ENCODE peak calls at places on chromosomes 7 and 10, in nine cellular contexts. One of them, this sample, is unnamed.

GRCh38 chr10:86182150-86182549 is 184.4 kb downstream of the GRID1 start:
- DNase-seq in NCI-H187 treated with DMSO at 0.1 percent for 48 hours: no peak
- DNase-seq in brain microvascular endothelial cell: no peak
- DNase-seq in KBM-7: no peak
- DNase-seq in endothelial cell: no peak
- DNase-seq in cardiac septum: peak
- DNase-seq in DMS153: no peak
- DNase-seq in mesenteric fat pad: peak
- DNase-seq in HT1080: no peak
- DNase-seq in this sample: no peak

GRCh38 chr7:93117327-93117726 is 452 bp downstream of the SAMD9 start:
- DNase-seq in NCI-H187 treated with DMSO at 0.1 percent for 48 hours: no peak
- DNase-seq in brain microvascular endothelial cell: no peak
- DNase-seq in KBM-7: peak
- DNase-seq in endothelial cell: no peak
- DNase-seq in cardiac septum: no peak
- DNase-seq in DMS153: no peak
- DNase-seq in mesenteric fat pad: no peak
- DNase-seq in HT1080: no peak
- DNase-seq in this sample: no peak

GRCh38 chr10:129136866-129137415 is 330.1 kb upstream of the MGMT start:
- DNase-seq in NCI-H187 treated with DMSO at 0.1 percent for 48 hours: no peak
- DNase-seq in brain microvascular endothelial cell: no peak
- DNase-seq in KBM-7: no peak
- DNase-seq in endothelial cell: no peak
- DNase-seq in cardiac septum: no peak
- DNase-seq in DMS153: no peak
- DNase-seq in mesenteric fat pad: no peak
- DNase-seq in HT1080: no peak
- DNase-seq in this sample: no peak

GRCh38 chr10:1015688-1016087 is 10.0 kb downstream of the IDI2 start:
- DNase-seq in NCI-H187 treated with DMSO at 0.1 percent for 48 hours: no peak
- DNase-seq in brain microvascular endothelial cell: no peak
- DNase-seq in KBM-7: no peak
- DNase-seq in endothelial cell: no peak
- DNase-seq in cardiac septum: peak
- DNase-seq in DMS153: no peak
- DNase-seq in mesenteric fat pad: no peak
- DNase-seq in HT1080: no peak
- DNase-seq in this sample: no peak

GRCh38 chr7:20798694-20799121 is 12.0 kb upstream of the SP8 start:
- DNase-seq in NCI-H187 treated with DMSO at 0.1 percent for 48 hours: no peak
- DNase-seq in brain microvascular endothelial cell: no peak
- DNase-seq in KBM-7: no peak
- DNase-seq in endothelial cell: no peak
- DNase-seq in cardiac septum: no peak
- DNase-seq in DMS153: no peak
- DNase-seq in mesenteric fat pad: no peak
- DNase-seq in HT1080: no peak
- DNase-seq in this sample: no peak

GRCh38 chr10:34758447-34758996 is 56.6 kb downstream of the PARD3 start:
- DNase-seq in NCI-H187 treated with DMSO at 0.1 percent for 48 hours: no peak
- DNase-seq in brain microvascular endothelial cell: peak
- DNase-seq in KBM-7: peak
- DNase-seq in endothelial cell: no peak
- DNase-seq in cardiac septum: no peak
- DNase-seq in DMS153: no peak
- DNase-seq in mesenteric fat pad: no peak
- DNase-seq in HT1080: peak
- DNase-seq in this sample: peak

GRCh38 chr7:76142861-76143260 is 58.8 kb upstream of the SRRM3 start:
- DNase-seq in NCI-H187 treated with DMSO at 0.1 percent for 48 hours: no peak
- DNase-seq in brain microvascular endothelial cell: no peak
- DNase-seq in KBM-7: no peak
- DNase-seq in endothelial cell: no peak
- DNase-seq in cardiac septum: no peak
- DNase-seq in DMS153: no peak
- DNase-seq in mesenteric fat pad: no peak
- DNase-seq in HT1080: no peak
- DNase-seq in this sample: no peak

GRCh38 chr10:64501807-64502206 is 980.6 kb downstream of the REEP3 start:
- DNase-seq in NCI-H187 treated with DMSO at 0.1 percent for 48 hours: no peak
- DNase-seq in brain microvascular endothelial cell: no peak
- DNase-seq in KBM-7: no peak
- DNase-seq in endothelial cell: no peak
- DNase-seq in cardiac septum: no peak
- DNase-seq in DMS153: no peak
- DNase-seq in mesenteric fat pad: no peak
- DNase-seq in HT1080: no peak
- DNase-seq in this sample: no peak

GRCh38 chr7:94266278-94266677 is 128.4 kb upstream of the COL1A2 start:
- DNase-seq in NCI-H187 treated with DMSO at 0.1 percent for 48 hours: no peak
- DNase-seq in brain microvascular endothelial cell: no peak
- DNase-seq in KBM-7: no peak
- DNase-seq in endothelial cell: no peak
- DNase-seq in cardiac septum: no peak
- DNase-seq in DMS153: no peak
- DNase-seq in mesenteric fat pad: no peak
- DNase-seq in HT1080: no peak
- DNase-seq in this sample: no peak

GRCh38 chr10:63236113-63236935 is 103.2 kb downstream of the NRBF2 start:
- DNase-seq in NCI-H187 treated with DMSO at 0.1 percent for 48 hours: no peak
- DNase-seq in brain microvascular endothelial cell: peak
- DNase-seq in KBM-7: peak
- DNase-seq in endothelial cell: no peak
- DNase-seq in cardiac septum: no peak
- DNase-seq in DMS153: no peak
- DNase-seq in mesenteric fat pad: no peak
- DNase-seq in HT1080: peak
- DNase-seq in this sample: no peak

GRCh38 chr7:44891372-44891771 is 6.0 kb upstream of the PURB start:
- DNase-seq in NCI-H187 treated with DMSO at 0.1 percent for 48 hours: no peak
- DNase-seq in brain microvascular endothelial cell: no peak
- DNase-seq in KBM-7: no peak
- DNase-seq in endothelial cell: no peak
- DNase-seq in cardiac septum: no peak
- DNase-seq in DMS153: no peak
- DNase-seq in mesenteric fat pad: no peak
- DNase-seq in HT1080: no peak
- DNase-seq in this sample: no peak

GRCh38 chr7:43204081-43204480 is 91.6 kb downstream of the HECW1 start:
- DNase-seq in NCI-H187 treated with DMSO at 0.1 percent for 48 hours: no peak
- DNase-seq in brain microvascular endothelial cell: peak
- DNase-seq in KBM-7: no peak
- DNase-seq in endothelial cell: no peak
- DNase-seq in cardiac septum: no peak
- DNase-seq in DMS153: no peak
- DNase-seq in mesenteric fat pad: no peak
- DNase-seq in HT1080: no peak
- DNase-seq in this sample: no peak

GRCh38 chr10:69407621-69408301 is 9.0 kb downstream of the TACR2 start:
- DNase-seq in NCI-H187 treated with DMSO at 0.1 percent for 48 hours: no peak
- DNase-seq in brain microvascular endothelial cell: no peak
- DNase-seq in KBM-7: peak
- DNase-seq in endothelial cell: no peak
- DNase-seq in cardiac septum: no peak
- DNase-seq in DMS153: peak
- DNase-seq in mesenteric fat pad: no peak
- DNase-seq in HT1080: no peak
- DNase-seq in this sample: peak

GRCh38 chr7:103636153-103636552 is 190.1 kb upstream of the SLC26A5 start:
- DNase-seq in NCI-H187 treated with DMSO at 0.1 percent for 48 hours: no peak
- DNase-seq in brain microvascular endothelial cell: no peak
- DNase-seq in KBM-7: no peak
- DNase-seq in endothelial cell: no peak
- DNase-seq in cardiac septum: no peak
- DNase-seq in DMS153: no peak
- DNase-seq in mesenteric fat pad: no peak
- DNase-seq in HT1080: peak
- DNase-seq in this sample: no peak

GRCh38 chr10:113026679-113027078 is 76.6 kb downstream of the TCF7L2 start:
- DNase-seq in NCI-H187 treated with DMSO at 0.1 percent for 48 hours: no peak
- DNase-seq in brain microvascular endothelial cell: no peak
- DNase-seq in KBM-7: no peak
- DNase-seq in endothelial cell: no peak
- DNase-seq in cardiac septum: no peak
- DNase-seq in DMS153: no peak
- DNase-seq in mesenteric fat pad: no peak
- DNase-seq in HT1080: peak
- DNase-seq in this sample: no peak

This sample was measured in Caco-2.